ENCODE peak calls at places on chromosomes 5 and 9, in four cellular contexts. One of them, this sample, is unnamed. For H3K9me3 and H3K4me1, the result is how much of the 10 kb centered on the place peaks cover.

GRCh38 chr5:38726279-38726678 is 119.5 kb upstream of the OSMR start:
- DNase-seq in Panc1: no peak
- DNase-seq in H9: no peak
- DNase-seq in IMR-90: no peak
- DNase-seq in this sample: no peak

GRCh38 chr5:16856531-16856930 is 79.6 kb downstream of the MYO10 start:
- DNase-seq in Panc1: peak
- DNase-seq in H9: no peak
- DNase-seq in IMR-90: peak
- DNase-seq in this sample: peak

GRCh38 chr5:69512740-69513260 is 20.2 kb downstream of the OCLN start:
- DNase-seq in Panc1: no peak
- DNase-seq in H9: no peak
- DNase-seq in IMR-90: peak
- DNase-seq in this sample: peak

GRCh38 chr9:69444021-69444420 is 119.0 kb downstream of the ENTREP1 start:
- DNase-seq in Panc1: no peak
- DNase-seq in H9: no peak
- DNase-seq in IMR-90: peak
- DNase-seq in this sample: peak

GRCh38 chr9:88388886-88389617 is 808 bp downstream of the SPIN1 start:
- DNase-seq in Panc1: no peak
- DNase-seq in H9: peak
- DNase-seq in IMR-90: peak
- DNase-seq in this sample: peak

GRCh38 chr9:7844283-7844682 is 44.7 kb upstream of the DMAC1 start:
- DNase-seq in Panc1: no peak
- DNase-seq in H9: peak
- DNase-seq in IMR-90: peak
- DNase-seq in this sample: no peak

GRCh38 chr9:69223605-69224004 is 49.5 kb downstream of the TJP2 start:
- DNase-seq in Panc1: peak
- DNase-seq in H9: peak
- DNase-seq in IMR-90: peak
- DNase-seq in this sample: peak

GRCh38 chr5:147911427-147911826 is 5.1 kb upstream of the C5orf46 start:
- DNase-seq in Panc1: no peak
- DNase-seq in H9: no peak
- DNase-seq in IMR-90: no peak
- DNase-seq in this sample: no peak

GRCh38 chr9:20693068-20693467 is 9.0 kb downstream of the FOCAD start:
- DNase-seq in Panc1: no peak
- DNase-seq in H9: no peak
- DNase-seq in IMR-90: no peak
- DNase-seq in this sample: peak

GRCh38 chr5:30401479-30402058 is 791.9 kb upstream of the CDH6 start:
- DNase-seq in Panc1: peak
- DNase-seq in H9: peak
- DNase-seq in IMR-90: peak
- DNase-seq in this sample: peak

GRCh38 chr9:100428871-100429654 is 2.1 kb downstream of the MSANTD3 start:
- DNase-seq in Panc1: peak
- DNase-seq in H9: no peak
- DNase-seq in IMR-90: peak
- DNase-seq in this sample: peak

GRCh38 chr9:11063263-11063662 is 450.5 kb upstream of the PTPRD start:
- DNase-seq in Panc1: no peak
- DNase-seq in H9: no peak
- DNase-seq in IMR-90: no peak
- DNase-seq in this sample: no peak
- H3K9me3 ChIP-seq in Panc1: under half
- H3K9me3 ChIP-seq in H9: under half
- H3K9me3 ChIP-seq in IMR-90: under half
- H3K9me3 ChIP-seq in this sample: under half

DNA sequence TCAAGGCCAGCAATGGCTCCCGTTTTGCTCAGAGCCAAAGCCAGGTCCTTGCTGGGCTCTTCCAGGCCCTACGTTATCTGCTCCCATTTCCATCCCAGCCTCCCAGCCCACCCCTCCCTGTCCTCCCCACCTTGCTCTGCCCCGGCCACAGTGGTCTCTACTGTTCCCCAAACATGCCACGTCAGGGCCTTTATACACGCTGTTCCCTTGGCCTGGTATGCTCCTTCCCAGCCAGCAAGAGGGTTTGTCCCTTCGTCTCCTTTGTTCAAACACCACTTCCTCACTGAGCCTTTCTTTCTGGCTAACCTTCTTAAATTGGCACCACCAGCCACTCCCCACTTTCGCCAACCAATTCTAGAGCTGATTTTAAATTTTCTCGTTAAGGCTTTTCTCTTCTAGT is 9.8 kb downstream of the SH2D3C start:
- DNase-seq in Panc1: no peak
- DNase-seq in H9: no peak
- DNase-seq in IMR-90: no peak
- DNase-seq in this sample: no peak
- H3K4me1 ChIP-seq in Panc1: under half
- H3K4me1 ChIP-seq in H9: under half
- H3K4me1 ChIP-seq in IMR-90: under half
- H3K4me1 ChIP-seq in this sample: under half

DNA sequence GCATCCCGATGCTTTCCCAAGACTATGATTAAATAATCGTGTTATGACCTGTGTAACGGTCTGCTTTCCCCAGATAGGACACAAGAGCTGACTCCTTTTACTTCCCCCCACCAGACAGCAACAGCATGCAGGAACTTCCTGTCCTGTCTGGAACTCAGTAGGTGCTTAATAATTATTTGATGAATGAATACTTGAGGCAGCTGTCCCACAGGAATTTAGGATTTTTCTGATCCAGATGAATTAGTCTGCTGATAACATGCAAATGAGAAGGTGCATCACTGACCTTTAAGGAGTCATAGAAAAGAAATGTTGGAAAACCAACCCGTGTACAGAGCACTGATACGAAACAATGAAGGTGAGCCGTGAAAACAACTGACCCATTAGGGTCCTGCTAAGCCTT is 12.2 kb downstream of the RNF130 start:
- DNase-seq in Panc1: no peak
- DNase-seq in H9: no peak
- DNase-seq in IMR-90: no peak
- DNase-seq in this sample: no peak
- H3K9me3 ChIP-seq in Panc1: under half
- H3K9me3 ChIP-seq in H9: under half
- H3K9me3 ChIP-seq in IMR-90: under half
- H3K9me3 ChIP-seq in this sample: under half

GRCh38 chr5:172642926-172643325 is 1.9 kb downstream of the NEURL1B start:
- DNase-seq in Panc1: no peak
- DNase-seq in H9: no peak
- DNase-seq in IMR-90: no peak
- DNase-seq in this sample: no peak
- H3K4me1 ChIP-seq in Panc1: under half
- H3K4me1 ChIP-seq in H9: under half
- H3K4me1 ChIP-seq in IMR-90: under half
- H3K4me1 ChIP-seq in this sample: under half

GRCh38 chr5:166699616-166700015 is 1591.8 kb upstream of the WWC1 start:
- DNase-seq in Panc1: no peak
- DNase-seq in H9: no peak
- DNase-seq in IMR-90: no peak
- DNase-seq in this sample: no peak
- H3K9me3 ChIP-seq in Panc1: under half
- H3K9me3 ChIP-seq in H9: under half
- H3K9me3 ChIP-seq in IMR-90: under half
- H3K9me3 ChIP-seq in this sample: under half

DNA sequence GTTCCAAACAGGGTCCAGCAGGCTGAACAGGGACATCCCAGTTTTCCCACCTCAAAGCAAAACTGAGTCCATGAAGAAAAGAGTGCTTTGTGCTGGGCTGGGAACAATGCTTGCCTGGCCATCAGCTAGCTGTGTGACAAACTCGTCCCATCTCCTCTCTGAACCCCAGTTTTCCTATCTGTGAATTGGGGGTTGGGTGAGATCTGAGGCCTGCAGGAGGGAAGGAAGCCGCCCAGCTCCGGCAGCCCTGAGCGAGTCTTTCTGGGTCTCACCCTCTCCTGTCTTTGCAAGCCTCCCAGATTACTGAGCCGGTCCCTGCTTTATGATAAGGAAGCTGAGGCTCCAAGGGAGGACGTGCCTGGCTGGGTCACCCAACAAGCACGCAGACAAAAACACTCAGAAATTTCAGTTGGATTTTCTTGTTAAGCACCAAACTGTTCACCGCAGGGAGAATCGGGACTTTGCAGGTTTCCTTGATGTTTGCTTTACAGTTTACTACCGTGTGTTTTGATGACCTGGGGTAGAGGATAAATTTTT is 82.6 kb upstream of the LMX1B start:
- DNase-seq in Panc1: no peak
- DNase-seq in H9: peak
- DNase-seq in IMR-90: no peak
- DNase-seq in this sample: no peak
- H3K4me1 ChIP-seq in Panc1: under half
- H3K4me1 ChIP-seq in H9: under half
- H3K4me1 ChIP-seq in IMR-90: under half
- H3K4me1 ChIP-seq in this sample: under half

GRCh38 chr5:75469017-75469416 is 42.4 kb downstream of the CERT1 start:
- DNase-seq in Panc1: no peak
- DNase-seq in H9: no peak
- DNase-seq in IMR-90: no peak
- DNase-seq in this sample: no peak
- H3K9me3 ChIP-seq in Panc1: under half
- H3K9me3 ChIP-seq in H9: under half
- H3K9me3 ChIP-seq in IMR-90: under half
- H3K9me3 ChIP-seq in this sample: under half

GRCh38 chr5:177361418-177362101 is 3.8 kb downstream of the RGS14 start:
- DNase-seq in Panc1: no peak
- DNase-seq in H9: no peak
- DNase-seq in IMR-90: no peak
- DNase-seq in this sample: no peak
- H3K4me1 ChIP-seq in Panc1: under half
- H3K4me1 ChIP-seq in H9: under half
- H3K4me1 ChIP-seq in IMR-90: under half
- H3K4me1 ChIP-seq in this sample: under half